ENCODE peak calls at places on chromosomes 1 and 21, in seven cellular contexts. E, Y, L, H, T, U and G are unnamed samples.

GRCh38 chr1:34785875-34786470 is 5.0 kb downstream of the GJB3 start:
- DNase-seq in E (no peak), Y (no peak), L (no peak), H (no peak), T (no peak), U (no peak), G (no peak)

GRCh38 chr1:228150458-228151169 is 884 bp downstream of the GJC2 start:
- DNase-seq in E (peak), Y (peak), L (no peak), H (peak), T (no peak), U (no peak), G (no peak)

GRCh38 chr1:25198731-25199231 is 33.5 kb downstream of the SYF2 start:
- DNase-seq in E (no peak), Y (no peak), L (no peak), H (no peak), T (no peak), U (peak), G (no peak)

GRCh38 chr1:231216515-231216914 is 24.5 kb upstream of the GNPAT start:
- DNase-seq in E (no peak), Y (no peak), L (no peak), H (no peak), T (no peak), U (peak), G (peak)

GRCh38 chr1:117093870-117094621 is 27.5 kb downstream of the TRIM45 start:
- DNase-seq in E (no peak), Y (peak), L (no peak), H (no peak), T (peak), U (peak), G (peak)

GRCh38 chr1:1170215-1170890 is 3.3 kb upstream of the TTLL10 start:
- DNase-seq in E (no peak), Y (no peak), L (no peak), H (peak), T (no peak), U (peak), G (peak)

GRCh38 chr1:2455757-2456156 is 20.3 kb upstream of the PLCH2 start:
- DNase-seq in E (no peak), Y (peak), L (no peak), H (no peak), T (no peak), U (no peak), G (no peak)

GRCh38 chr1:109931189-109931672 is 20.6 kb downstream of the CSF1 start:
- DNase-seq in E (peak), Y (peak), L (peak), H (peak), T (peak), U (no peak), G (peak)

GRCh38 chr1:206547104-206547503 is 39.8 kb downstream of the RASSF5 start:
- DNase-seq in E (no peak), Y (no peak), L (no peak), H (no peak), T (no peak), U (no peak), G (no peak)

GRCh38 chr1:40384413-40384762 is 10.9 kb downstream of the SMAP2 start:
- DNase-seq in E (no peak), Y (peak), L (no peak), H (no peak), T (no peak), U (no peak), G (no peak)

GRCh38 chr1:78831731-78832360 is 174.7 kb downstream of the ADGRL4 start:
- DNase-seq in E (no peak), Y (peak), L (no peak), H (no peak), T (no peak), U (no peak), G (no peak)

GRCh38 chr1:168917309-168917708 is 188.3 kb upstream of the DPT start:
- DNase-seq in E (no peak), Y (no peak), L (no peak), H (no peak), T (no peak), U (no peak), G (no peak)

GRCh38 chr1:203592728-203593127 is 33.9 kb upstream of the ATP2B4 start:
- DNase-seq in E (no peak), Y (peak), L (peak), H (no peak), T (no peak), U (no peak), G (no peak)

GRCh38 chr1:207883660-207884245 is 27.2 kb downstream of the CD34 start:
- DNase-seq in E (no peak), Y (no peak), L (no peak), H (no peak), T (no peak), U (no peak), G (no peak)

GRCh38 chr1:26121854-26122773 is 10.5 kb downstream of the PDIK1L start:
- DNase-seq in E (no peak), Y (no peak), L (no peak), H (no peak), T (no peak), U (no peak), G (no peak)

GRCh38 chr21:18222346-18222745 is 22.3 kb upstream of the CHODL start:
- DNase-seq in E (no peak), Y (no peak), L (no peak), H (no peak), T (no peak), U (no peak), G (no peak)

GRCh38 chr1:240503558-240503957 is 108.4 kb downstream of the GREM2 start:
- DNase-seq in E (no peak), Y (no peak), L (no peak), H (no peak), T (no peak), U (no peak), G (no peak)

GRCh38 chr1:21329209-21329844 is 39.1 kb upstream of the ECE1 start:
- DNase-seq in E (peak), Y (no peak), L (no peak), H (no peak), T (no peak), U (no peak), G (no peak)

GRCh38 chr1:182888736-182889531 is 49.8 kb downstream of the DHX9 start:
- DNase-seq in E (no peak), Y (peak), L (no peak), H (no peak), T (no peak), U (no peak), G (no peak)

GRCh38 chr1:231896806-231897205 is 270.2 kb downstream of the DISC1 start:
- DNase-seq in E (no peak), Y (no peak), L (no peak), H (no peak), T (no peak), U (no peak), G (no peak)

GRCh38 chr1:27603962-27604578 is at the start of gene AHDC1:
- DNase-seq in E (peak), Y (peak), L (peak), H (peak), T (peak), U (peak), G (peak)

GRCh38 chr21:39972471-39972870 is 105.2 kb downstream of the PCP4 start:
- DNase-seq in E (no peak), Y (no peak), L (no peak), H (no peak), T (no peak), U (no peak), G (no peak)

GRCh38 chr1:236608930-236609726 is 4.8 kb upstream of the HEATR1 start:
- DNase-seq in E (peak), Y (peak), L (no peak), H (no peak), T (peak), U (no peak), G (peak)

GRCh38 chr1:10152709-10153284 is 57.6 kb upstream of the KIF1B start:
- DNase-seq in E (peak), Y (peak), L (peak), H (no peak), T (peak), U (peak), G (peak)
- TF ChIP-seq CTCF in E (peak), Y (peak), L (peak), H (peak), T (peak), U (peak), G (peak)

GRCh38 chr1:155062702-155063411 is 683 bp upstream of the EFNA4 start:
- DNase-seq in E (no peak), Y (no peak), L (peak), H (peak), T (peak), U (peak), G (peak)
- TF ChIP-seq CTCF in E (peak), Y (peak), L (peak), H (peak), T (peak), U (peak), G (peak)

DNA sequence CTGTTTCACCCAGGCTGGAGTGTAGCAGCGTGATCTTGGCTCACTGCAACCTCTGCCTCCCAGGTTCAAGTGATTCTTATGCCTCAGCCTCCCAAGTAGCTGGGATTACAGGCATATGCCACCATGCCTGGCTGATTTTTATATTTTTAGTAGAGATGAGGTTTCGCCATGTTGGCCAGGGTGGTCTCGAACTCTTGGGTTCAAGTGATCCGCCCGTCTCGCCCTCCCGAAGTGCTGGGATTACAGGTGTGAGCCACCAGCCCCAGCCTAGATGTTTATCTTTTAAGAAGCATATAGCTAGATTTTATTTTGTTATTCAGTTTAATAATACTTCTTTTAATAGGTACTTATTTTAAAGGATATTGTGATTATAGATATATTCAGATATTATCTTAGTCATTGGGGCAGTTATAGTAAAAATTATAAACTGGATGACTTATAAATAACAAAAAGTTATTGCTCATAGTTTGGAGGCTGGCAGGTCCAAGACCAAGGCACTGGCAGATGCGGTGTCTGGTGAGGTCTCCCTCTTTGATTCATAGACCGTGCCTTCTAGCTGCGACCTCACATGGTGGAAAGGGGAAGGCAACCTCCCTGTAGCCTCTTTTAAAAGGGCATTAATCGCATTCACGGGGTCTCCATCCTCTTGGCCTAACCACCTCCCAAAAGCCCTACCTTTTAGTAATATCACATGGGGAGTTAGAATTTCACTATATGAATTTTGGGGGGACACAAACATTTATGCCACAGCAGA is 3.1 kb upstream of the KCNE2 start:
- DNase-seq in E (no peak), Y (no peak), L (no peak), H (no peak), T (no peak), U (no peak), G (no peak)
- TF ChIP-seq CTCF in E (no peak), Y (no peak), L (no peak), H (no peak), T (no peak), U (no peak), G (no peak)

GRCh38 chr1:185238447-185238846 is 78.6 kb downstream of the IVNS1ABP start:
- DNase-seq in E (no peak), Y (peak), L (no peak), H (no peak), T (no peak), U (no peak), G (no peak)
- TF ChIP-seq CTCF in E (peak), Y (peak), L (peak), H (peak), T (no peak), U (peak), G (no peak)